ENCODE peak calls at places on chromosomes 6 and 20, in four cellular contexts. One of them, this sample, is unnamed.

GRCh38 chr6:110511401-110511800 is 35.0 kb upstream of the SLC22A16 start:
- DNase-seq in ascending aorta: no peak
- DNase-seq in left ventricle myocardium inferior: no peak
- DNase-seq in fibroblast of lung: no peak
- DNase-seq in this sample: no peak

GRCh38 chr6:111985202-111985731 is 68.6 kb upstream of the CCN6 start:
- DNase-seq in ascending aorta: no peak
- DNase-seq in left ventricle myocardium inferior: no peak
- DNase-seq in fibroblast of lung: peak; percentile 99
- DNase-seq in this sample: peak; percentile 73

GRCh38 chr6:92864966-92865555 is 554.3 kb downstream of the EPHA7 start:
- DNase-seq in ascending aorta: no peak
- DNase-seq in left ventricle myocardium inferior: no peak
- DNase-seq in fibroblast of lung: no peak
- DNase-seq in this sample: no peak

GRCh38 chr6:75210885-75211739 is 5.3 kb upstream of the COL12A1 start:
- DNase-seq in ascending aorta: no peak
- DNase-seq in left ventricle myocardium inferior: no peak
- DNase-seq in fibroblast of lung: peak; percentile 57
- DNase-seq in this sample: no peak

GRCh38 chr6:131136021-131136847 is 967 bp downstream of the AKAP7 start:
- DNase-seq in ascending aorta: no peak
- DNase-seq in left ventricle myocardium inferior: no peak
- DNase-seq in fibroblast of lung: peak; percentile 34
- DNase-seq in this sample: peak; percentile 9

GRCh38 chr6:157527471-157527907 is 146.5 kb downstream of the ZDHHC14 start:
- DNase-seq in ascending aorta: no peak
- DNase-seq in left ventricle myocardium inferior: no peak
- DNase-seq in fibroblast of lung: no peak
- DNase-seq in this sample: peak; percentile 80

GRCh38 chr6:57267586-57268293 is 45.6 kb upstream of the RAB23 start:
- DNase-seq in ascending aorta: no peak
- DNase-seq in left ventricle myocardium inferior: no peak
- DNase-seq in fibroblast of lung: peak; percentile 99
- DNase-seq in this sample: peak; percentile 98

GRCh38 chr6:68238097-68238597 is 396.9 kb upstream of the ADGRB3 start:
- DNase-seq in ascending aorta: no peak
- DNase-seq in left ventricle myocardium inferior: no peak
- DNase-seq in fibroblast of lung: peak; percentile 81
- DNase-seq in this sample: no peak

GRCh38 chr20:34582221-34582620 is 23.7 kb downstream of the MAP1LC3A start:
- DNase-seq in ascending aorta: no peak
- DNase-seq in left ventricle myocardium inferior: no peak
- DNase-seq in fibroblast of lung: no peak
- DNase-seq in this sample: no peak

GRCh38 chr20:1943267-1944002 is 48.2 kb downstream of the SIRPA start:
- DNase-seq in ascending aorta: peak; percentile 34
- DNase-seq in left ventricle myocardium inferior: peak; percentile 37
- DNase-seq in fibroblast of lung: no peak
- DNase-seq in this sample: no peak

GRCh38 chr20:15653396-15654207 is 919.6 kb downstream of the KIF16B start:
- DNase-seq in ascending aorta: no peak
- DNase-seq in left ventricle myocardium inferior: no peak
- DNase-seq in fibroblast of lung: no peak
- DNase-seq in this sample: no peak

GRCh38 chr6:35327349-35328027 is 14.9 kb upstream of the PPARD start:
- DNase-seq in ascending aorta: no peak
- DNase-seq in left ventricle myocardium inferior: peak; percentile 51
- DNase-seq in fibroblast of lung: peak; percentile 47
- DNase-seq in this sample: no peak

GRCh38 chr6:31806470-31807272 is at the start of gene LSM2:
- DNase-seq in ascending aorta: peak; percentile 90
- DNase-seq in left ventricle myocardium inferior: peak; percentile 98
- DNase-seq in fibroblast of lung: peak; percentile 94
- DNase-seq in this sample: peak; percentile 89

GRCh38 chr20:7358670-7359069 is 581.6 kb downstream of the HAO1 start:
- DNase-seq in ascending aorta: no peak
- DNase-seq in left ventricle myocardium inferior: no peak
- DNase-seq in fibroblast of lung: no peak
- DNase-seq in this sample: no peak

GRCh38 chr20:10823585-10823984 is 149.8 kb upstream of the JAG1 start:
- DNase-seq in ascending aorta: no peak
- DNase-seq in left ventricle myocardium inferior: no peak
- DNase-seq in fibroblast of lung: no peak
- DNase-seq in this sample: no peak

GRCh38 chr20:51199920-51200319 is 177.0 kb upstream of the KCNG1 start:
- DNase-seq in ascending aorta: no peak
- DNase-seq in left ventricle myocardium inferior: no peak
- DNase-seq in fibroblast of lung: no peak
- DNase-seq in this sample: no peak

GRCh38 chr20:47036091-47036880 is 141.6 kb downstream of the EYA2 start:
- DNase-seq in ascending aorta: no peak
- DNase-seq in left ventricle myocardium inferior: no peak
- DNase-seq in fibroblast of lung: no peak
- DNase-seq in this sample: no peak

GRCh38 chr6:132715204-132715603 is 1.3 kb upstream of the VNN1 start:
- DNase-seq in ascending aorta: no peak
- DNase-seq in left ventricle myocardium inferior: no peak
- DNase-seq in fibroblast of lung: peak; percentile 48
- DNase-seq in this sample: peak; percentile 39

GRCh38 chr6:116313377-116313776 is 33.6 kb upstream of the TSPYL1 start:
- DNase-seq in ascending aorta: no peak
- DNase-seq in left ventricle myocardium inferior: no peak
- DNase-seq in fibroblast of lung: peak; percentile 58
- DNase-seq in this sample: no peak

GRCh38 chr6:157774153-157775135 is 48.6 kb upstream of the SNX9 start:
- DNase-seq in ascending aorta: no peak
- DNase-seq in left ventricle myocardium inferior: no peak
- DNase-seq in fibroblast of lung: no peak
- DNase-seq in this sample: no peak

GRCh38 chr6:19803331-19804330 is 33.5 kb upstream of the ID4 start:
- DNase-seq in ascending aorta: no peak
- DNase-seq in left ventricle myocardium inferior: no peak
- DNase-seq in fibroblast of lung: peak; percentile 54
- DNase-seq in this sample: no peak

GRCh38 chr6:132188865-132189264 is 212.4 kb downstream of the MOXD1 start:
- DNase-seq in ascending aorta: no peak
- DNase-seq in left ventricle myocardium inferior: no peak
- DNase-seq in fibroblast of lung: peak; percentile 92
- DNase-seq in this sample: peak; percentile 64

GRCh38 chr6:169172946-169173345 is 80.7 kb downstream of the THBS2 start:
- DNase-seq in ascending aorta: no peak
- DNase-seq in left ventricle myocardium inferior: no peak
- DNase-seq in fibroblast of lung: no peak
- DNase-seq in this sample: no peak

GRCh38 chr20:25012616-25013189 is 20.2 kb upstream of the APMAP start:
- DNase-seq in ascending aorta: no peak
- DNase-seq in left ventricle myocardium inferior: no peak
- DNase-seq in fibroblast of lung: no peak
- DNase-seq in this sample: no peak

GRCh38 chr20:51583073-51583472 is 40.6 kb upstream of the NFATC2 start:
- DNase-seq in ascending aorta: no peak
- DNase-seq in left ventricle myocardium inferior: no peak
- DNase-seq in fibroblast of lung: no peak
- DNase-seq in this sample: no peak

DNA sequence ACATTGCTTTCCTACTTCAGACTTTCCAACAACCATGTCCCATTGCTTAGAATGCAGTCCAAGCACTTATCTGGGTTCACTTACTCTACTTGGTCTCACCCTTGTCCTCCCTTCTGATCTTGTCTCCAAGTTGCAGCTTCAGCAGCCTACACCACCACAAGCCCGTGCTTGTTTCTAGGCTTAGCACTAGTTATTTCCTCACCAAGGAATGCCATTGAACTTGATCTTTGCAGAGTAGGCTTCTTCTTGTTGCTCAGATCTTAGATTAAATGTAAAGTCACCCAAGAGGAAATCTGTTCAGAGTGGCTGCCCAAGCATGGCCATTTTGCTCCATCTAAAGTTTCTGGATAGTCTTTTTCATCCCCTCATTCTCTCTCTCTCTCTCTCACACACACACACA is 159.1 kb upstream of the FOXA2 start:
- DNase-seq in ascending aorta: no peak
- DNase-seq in left ventricle myocardium inferior: no peak
- DNase-seq in fibroblast of lung: no peak
- DNase-seq in this sample: no peak
- H3K4me3 ChIP-seq in ascending aorta: no peak overlapping the region
- H3K4me3 ChIP-seq in left ventricle myocardium inferior: no peak overlapping the region
- H3K4me3 ChIP-seq in fibroblast of lung: no peak overlapping the region
- H3K4me3 ChIP-seq in this sample: no peak overlapping the region

DNA sequence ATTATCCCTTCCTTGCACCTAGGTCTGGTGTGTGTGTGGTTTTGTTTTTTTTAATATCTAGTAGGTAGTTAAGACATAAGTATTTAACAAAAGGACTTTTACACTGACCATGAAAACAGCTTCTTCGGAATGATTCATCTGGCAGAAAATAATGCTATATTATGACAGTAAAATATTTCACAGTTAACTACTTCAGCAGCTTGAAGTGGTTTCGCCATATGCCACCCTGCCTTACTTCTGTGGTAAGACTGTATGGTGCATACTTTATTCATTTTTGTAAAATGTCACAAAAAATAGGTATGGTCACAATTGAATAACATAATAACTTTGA is 868 bp upstream of the PTPRK start:
- DNase-seq in ascending aorta: no peak
- DNase-seq in left ventricle myocardium inferior: no peak
- DNase-seq in fibroblast of lung: no peak
- DNase-seq in this sample: no peak
- H3K4me3 ChIP-seq in ascending aorta: peak overlapping the region; percentile 84
- H3K4me3 ChIP-seq in left ventricle myocardium inferior: peak overlapping the region; percentile 95
- H3K4me3 ChIP-seq in fibroblast of lung: peak overlapping the region; percentile 69
- H3K4me3 ChIP-seq in this sample: peak overlapping the region; percentile 96

GRCh38 chr6:159490298-159490937 is 202.6 kb downstream of the SOD2 start:
- DNase-seq in ascending aorta: no peak
- DNase-seq in left ventricle myocardium inferior: no peak
- DNase-seq in fibroblast of lung: no peak
- DNase-seq in this sample: no peak

GRCh38 chr6:159483259-159483658 is 209.8 kb downstream of the SOD2 start:
- DNase-seq in ascending aorta: no peak
- DNase-seq in left ventricle myocardium inferior: no peak
- DNase-seq in fibroblast of lung: no peak
- DNase-seq in this sample: no peak

DNA sequence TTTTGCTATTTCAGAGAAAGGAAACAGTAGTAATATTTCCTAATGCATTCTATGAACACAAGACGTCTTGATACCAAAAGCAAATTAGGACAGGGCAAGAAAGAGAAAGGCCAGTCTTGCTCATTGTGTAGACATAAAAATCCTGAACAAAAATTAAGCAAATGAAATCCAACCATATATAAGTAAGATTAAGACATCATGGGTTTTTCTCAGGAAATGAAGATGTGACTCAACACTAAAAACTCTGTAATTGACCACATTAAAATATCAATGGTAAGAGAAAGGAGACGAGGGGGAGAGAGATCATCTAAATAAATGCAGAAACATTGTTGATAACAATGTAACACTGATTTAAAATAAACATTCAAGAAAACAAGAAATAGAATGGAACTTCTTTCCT is 205.4 kb downstream of the SOD2 start:
- DNase-seq in ascending aorta: no peak
- DNase-seq in left ventricle myocardium inferior: no peak
- DNase-seq in fibroblast of lung: peak; percentile 18
- DNase-seq in this sample: peak; percentile 4
- H3K4me3 ChIP-seq in ascending aorta: no peak overlapping the region
- H3K4me3 ChIP-seq in left ventricle myocardium inferior: no peak overlapping the region
- H3K4me3 ChIP-seq in fibroblast of lung: no peak overlapping the region
- H3K4me3 ChIP-seq in this sample: no peak overlapping the region

GRCh38 chr20:63737940-63738686 is 1.5 kb upstream of the SLC2A4RG start:
- DNase-seq in ascending aorta: no peak
- DNase-seq in left ventricle myocardium inferior: no peak
- DNase-seq in fibroblast of lung: no peak
- DNase-seq in this sample: no peak
- H3K4me3 ChIP-seq in ascending aorta: no peak overlapping the region
- H3K4me3 ChIP-seq in left ventricle myocardium inferior: peak overlapping the region; percentile 78
- H3K4me3 ChIP-seq in fibroblast of lung: no peak overlapping the region
- H3K4me3 ChIP-seq in this sample: no peak overlapping the region

GRCh38 chr6:26088344-26088743 is 1.1 kb downstream of the HFE start:
- DNase-seq in ascending aorta: no peak
- DNase-seq in left ventricle myocardium inferior: peak; percentile 47
- DNase-seq in fibroblast of lung: no peak
- DNase-seq in this sample: no peak
- H3K4me3 ChIP-seq in ascending aorta: peak overlapping the region; percentile 65
- H3K4me3 ChIP-seq in left ventricle myocardium inferior: peak overlapping the region; percentile 80
- H3K4me3 ChIP-seq in fibroblast of lung: peak overlapping the region; percentile 63
- H3K4me3 ChIP-seq in this sample: peak overlapping the region; percentile 66

GRCh38 chr6:105985816-105986632 is 100.1 kb upstream of the PRDM1 start:
- DNase-seq in ascending aorta: no peak
- DNase-seq in left ventricle myocardium inferior: no peak
- DNase-seq in fibroblast of lung: peak; percentile 44
- DNase-seq in this sample: no peak

GRCh38 chr6:105986998-105987397 is 99.1 kb upstream of the PRDM1 start:
- DNase-seq in ascending aorta: no peak
- DNase-seq in left ventricle myocardium inferior: no peak
- DNase-seq in fibroblast of lung: peak; percentile 12
- DNase-seq in this sample: no peak

GRCh38 chr6:105982761-105983600 is 103.2 kb upstream of the PRDM1 start:
- DNase-seq in ascending aorta: no peak
- DNase-seq in left ventricle myocardium inferior: no peak
- DNase-seq in fibroblast of lung: no peak
- DNase-seq in this sample: no peak

GRCh38 chr6:105983763-105984162 is 102.4 kb upstream of the PRDM1 start:
- DNase-seq in ascending aorta: no peak
- DNase-seq in left ventricle myocardium inferior: no peak
- DNase-seq in fibroblast of lung: no peak
- DNase-seq in this sample: no peak

DNA sequence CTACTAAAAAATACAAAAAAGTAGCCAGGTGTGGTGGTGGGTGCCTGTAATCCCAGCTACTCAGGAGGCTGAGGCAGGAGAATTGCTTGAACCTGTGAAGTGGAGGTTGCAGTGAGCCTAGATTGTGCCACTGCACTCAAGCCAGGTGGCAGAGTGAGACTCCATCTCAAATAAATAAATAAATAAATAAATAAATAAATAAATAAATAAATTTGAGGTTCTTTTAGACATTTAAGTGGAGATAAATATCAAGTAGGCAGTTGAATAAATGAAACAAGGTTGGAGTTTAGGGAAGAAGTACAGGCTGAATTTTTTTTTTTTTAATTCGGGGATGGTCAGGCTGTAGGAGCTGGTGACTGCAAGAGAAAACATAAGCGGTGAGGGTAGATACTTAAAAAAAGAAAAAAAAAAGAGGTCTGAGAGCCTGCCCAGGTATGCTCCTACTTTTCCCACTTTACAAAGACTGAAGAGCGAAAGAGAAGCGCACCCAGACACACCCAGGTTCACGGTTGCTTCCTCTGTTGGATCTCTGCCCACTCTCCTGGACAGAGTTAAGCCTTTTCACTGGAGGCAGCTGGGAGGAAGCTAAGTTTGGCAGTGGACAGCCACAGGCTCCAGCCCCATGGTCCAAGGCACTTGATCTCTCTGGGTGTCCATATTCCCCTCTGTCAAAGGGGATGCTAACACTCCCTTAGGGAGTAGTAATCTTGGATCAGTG is 100.9 kb upstream of the PRDM1 start:
- DNase-seq in ascending aorta: no peak
- DNase-seq in left ventricle myocardium inferior: no peak
- DNase-seq in fibroblast of lung: peak; percentile 24
- DNase-seq in this sample: no peak
- H3K4me3 ChIP-seq in ascending aorta: no peak overlapping the region
- H3K4me3 ChIP-seq in left ventricle myocardium inferior: peak overlapping the region; percentile 49
- H3K4me3 ChIP-seq in fibroblast of lung: no peak overlapping the region
- H3K4me3 ChIP-seq in this sample: no peak overlapping the region

GRCh38 chr6:137848672-137849071 is 18.4 kb upstream of the TNFAIP3 start:
- DNase-seq in ascending aorta: no peak
- DNase-seq in left ventricle myocardium inferior: no peak
- DNase-seq in fibroblast of lung: peak; percentile 56
- DNase-seq in this sample: no peak
- H3K4me3 ChIP-seq in ascending aorta: no peak overlapping the region
- H3K4me3 ChIP-seq in left ventricle myocardium inferior: no peak overlapping the region
- H3K4me3 ChIP-seq in fibroblast of lung: peak overlapping the region; percentile 1
- H3K4me3 ChIP-seq in this sample: no peak overlapping the region

This sample was measured in skeletal muscle cell.